ENCODE peak calls at places on chromosome 7, in nine cellular contexts. J is GM23338; B is IMR-90; W is CD8-positive, alpha-beta T cell; Z is mammary epithelial cell; O is keratinocyte; T is BE2C; I is tibial artery; H is tibial nerve. P is an unnamed sample. For H3K36me3, the result is how much of the 10 kb centered on the place peaks cover.

GRCh38 chr7:2482725-2483451 is 6.7 kb upstream of the GRIFIN start:
- DNase-seq in J (no peak), B (no peak), W (no peak), Z (no peak), O (no peak), T (no peak), I (no peak), H (no peak), P (no peak)

GRCh38 chr7:21850531-21851285 is 95.0 kb downstream of the CDCA7L start:
- DNase-seq in J (no peak), B (peak), W (no peak), Z (no peak), O (no peak), T (no peak), I (no peak), H (no peak), P (peak)

GRCh38 chr7:149853157-149853556 is 15.0 kb downstream of the ZNF862 start:
- DNase-seq in J (no peak), B (peak), W (no peak), Z (no peak), O (no peak), T (no peak), I (no peak), H (no peak), P (no peak)

GRCh38 chr7:25595931-25596330 is 367.6 kb upstream of the NPVF start:
- DNase-seq in J (no peak), B (no peak), W (no peak), Z (no peak), O (no peak), T (no peak), I (no peak), H (no peak), P (no peak)

GRCh38 chr7:133770863-133771492 is 356.2 kb upstream of the LRGUK start:
- DNase-seq in J (no peak), B (peak), W (no peak), Z (peak), O (no peak), T (peak), I (no peak), H (no peak), P (peak)

GRCh38 chr7:143284591-143285453 is at the start of gene TMEM139:
- DNase-seq in J (peak), B (no peak), W (no peak), Z (no peak), O (no peak), T (peak), I (no peak), H (no peak), P (peak)

GRCh38 chr7:150924256-150924851 is 53.8 kb downstream of the KCNH2 start:
- DNase-seq in J (no peak), B (no peak), W (no peak), Z (no peak), O (no peak), T (no peak), I (no peak), H (no peak), P (no peak)

GRCh38 chr7:113113912-113114311 is 4.4 kb downstream of the SMIM30 start:
- DNase-seq in J (peak), B (no peak), W (no peak), Z (no peak), O (no peak), T (peak), I (no peak), H (no peak), P (peak)

GRCh38 chr7:158135931-158136330 is 451.7 kb downstream of the PTPRN2 start:
- DNase-seq in J (no peak), B (no peak), W (no peak), Z (no peak), O (no peak), T (no peak), I (no peak), H (no peak), P (no peak)

GRCh38 chr7:102931757-102932156 is 19.0 kb downstream of the LRRC17 start:
- DNase-seq in J (no peak), B (peak), W (no peak), Z (no peak), O (no peak), T (no peak), I (no peak), H (no peak), P (no peak)

GRCh38 chr7:129635300-129636029 is 23.9 kb downstream of the NRF1 start:
- DNase-seq in J (peak), B (peak), W (peak), Z (peak), O (no peak), T (peak), I (peak), H (peak), P (peak)

GRCh38 chr7:29463504-29464158 is 100.0 kb upstream of the PRR15 start:
- DNase-seq in J (no peak), B (no peak), W (no peak), Z (no peak), O (no peak), T (no peak), I (no peak), H (no peak), P (no peak)

GRCh38 chr7:136114966-136115762 is 138.0 kb upstream of the MTPN start:
- DNase-seq in J (peak), B (peak), W (peak), Z (peak), O (no peak), T (peak), I (no peak), H (no peak), P (peak)

GRCh38 chr7:12423355-12423994 is 19.8 kb upstream of the VWDE start:
- DNase-seq in J (peak), B (peak), W (no peak), Z (peak), O (no peak), T (no peak), I (no peak), H (no peak), P (peak)

GRCh38 chr7:98520356-98520932 is 96.6 kb upstream of the NPTX2 start:
- DNase-seq in J (peak), B (no peak), W (no peak), Z (no peak), O (no peak), T (peak), I (no peak), H (no peak), P (no peak)

GRCh38 chr7:150430465-150431085 is 19.9 kb upstream of the GIMAP8 start:
- DNase-seq in J (no peak), B (peak), W (no peak), Z (no peak), O (no peak), T (no peak), I (no peak), H (no peak), P (no peak)

GRCh38 chr7:103073989-103074518 is 542 bp downstream of the FBXL13 start:
- DNase-seq in J (peak), B (no peak), W (no peak), Z (no peak), O (peak), T (no peak), I (peak), H (peak), P (no peak)

GRCh38 chr7:123425246-123425645 is 109.1 kb downstream of the IQUB start:
- DNase-seq in J (no peak), B (no peak), W (no peak), Z (peak), O (no peak), T (no peak), I (no peak), H (no peak), P (peak)

GRCh38 chr7:43642897-43643630 is 60.2 kb downstream of the STK17A start:
- DNase-seq in J (no peak), B (no peak), W (no peak), Z (no peak), O (no peak), T (no peak), I (no peak), H (no peak), P (no peak)

GRCh38 chr7:23207029-23207428 is 25.2 kb downstream of the NUP42 start:
- DNase-seq in J (no peak), B (no peak), W (no peak), Z (no peak), O (no peak), T (no peak), I (no peak), H (no peak), P (no peak)

GRCh38 chr7:16644624-16644986 is 949 bp downstream of the ANKMY2 start:
- DNase-seq in J (no peak), B (peak), W (peak), Z (peak), O (no peak), T (peak), I (peak), H (peak), P (no peak)

GRCh38 chr7:17598846-17599245 is 300.4 kb downstream of the AHR start:
- DNase-seq in J (no peak), B (peak), W (no peak), Z (peak), O (no peak), T (no peak), I (no peak), H (no peak), P (peak)

GRCh38 chr7:129149546-129149945 is 5.0 kb downstream of the TSPAN33 start:
- DNase-seq in J (no peak), B (no peak), W (no peak), Z (no peak), O (no peak), T (no peak), I (no peak), H (no peak), P (no peak)

GRCh38 chr7:40709077-40709964 is 574.5 kb downstream of the SUGCT start:
- DNase-seq in J (no peak), B (no peak), W (no peak), Z (peak), O (peak), T (no peak), I (no peak), H (no peak), P (peak)

GRCh38 chr7:139635521-139636240 is 112.2 kb downstream of the CLEC2L start:
- DNase-seq in J (no peak), B (no peak), W (peak), Z (no peak), O (no peak), T (no peak), I (no peak), H (no peak), P (no peak)

GRCh38 chr7:101237206-101238067 is at the start of gene CLDN15:
- DNase-seq in J (no peak), B (peak), W (no peak), Z (no peak), O (no peak), T (no peak), I (peak), H (peak), P (no peak)

GRCh38 chr7:28456037-28456436 is 43.7 kb downstream of the CREB5 start:
- DNase-seq in J (no peak), B (peak), W (no peak), Z (no peak), O (no peak), T (no peak), I (no peak), H (no peak), P (no peak)

GRCh38 chr7:100089458-100090201 is 861 bp downstream of the COPS6 start:
- DNase-seq in J (no peak), B (peak), W (no peak), Z (no peak), O (no peak), T (no peak), I (no peak), H (no peak), P (no peak)

GRCh38 chr7:26681819-26682418 is 182.5 kb downstream of the SKAP2 start:
- DNase-seq in J (peak), B (peak), W (no peak), Z (no peak), O (no peak), T (no peak), I (no peak), H (peak), P (peak)
- TF ChIP-seq CTCF in J (peak), B (peak), W (peak), Z (peak), O (peak), T (peak), I (peak), H (peak), P (peak)

GRCh38 chr7:130903358-130903974 is 169.5 kb upstream of the KLF14 start:
- DNase-seq in J (no peak), B (peak), W (no peak), Z (peak), O (no peak), T (no peak), I (no peak), H (no peak), P (peak)
- H3K4me3 ChIP-seq in J (no peak), B (no peak), W (no peak), Z (no peak), O (no peak), T (no peak), I (no peak), H (no peak), P (no peak)

DNA sequence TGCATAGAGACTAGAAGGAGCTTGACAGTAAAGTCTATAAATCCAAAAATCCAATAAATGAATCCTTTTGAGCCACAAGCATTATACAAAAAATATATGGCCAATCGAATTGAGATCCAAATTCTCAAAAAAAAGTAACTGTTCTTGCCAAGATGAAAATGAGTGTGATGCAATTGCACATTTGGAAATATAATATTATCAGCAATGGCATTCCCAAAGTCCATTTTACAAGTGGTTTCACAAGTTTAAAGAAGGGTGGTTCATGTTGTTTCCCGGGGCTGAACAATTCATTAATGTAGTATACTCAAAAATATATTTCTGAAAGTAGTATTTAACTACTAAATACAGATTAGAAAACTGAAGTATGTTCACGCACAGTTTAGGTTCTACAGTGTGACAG is 7.3 kb downstream of the RP9 start:
- DNase-seq in J (no peak), B (no peak), W (no peak), Z (no peak), O (no peak), T (no peak), I (no peak), H (no peak), P (no peak)
- H3K36me3 ChIP-seq in J (under half), B (under half), W (under half), Z (under half), O (under half), T (half or more), I (half or more), H (half or more), P (under half)

DNA sequence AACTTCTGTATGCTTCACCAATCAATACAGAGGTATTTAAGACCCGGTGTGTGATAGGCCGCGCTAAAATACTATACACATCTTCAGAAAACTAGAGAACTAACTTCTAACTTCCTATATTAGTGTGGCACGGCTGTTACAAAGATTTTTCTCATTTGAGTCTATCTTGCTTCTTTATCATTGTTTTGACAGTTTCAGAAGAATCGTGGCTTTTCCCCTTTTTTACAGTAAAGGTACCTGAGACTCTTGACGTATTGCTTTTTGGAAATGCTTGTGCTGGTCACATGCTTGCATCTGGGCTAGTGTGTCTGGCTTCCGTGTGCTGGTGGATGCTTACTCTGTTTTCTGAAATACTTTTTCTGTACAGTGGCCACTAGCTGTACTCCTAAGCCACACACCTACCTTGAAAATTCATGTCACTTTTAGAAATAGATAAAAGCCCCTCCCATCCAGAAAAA is 12.7 kb downstream of the IKZF1 start:
- DNase-seq in J (no peak), B (no peak), W (no peak), Z (no peak), O (no peak), T (no peak), I (no peak), H (no peak), P (no peak)
- TF ChIP-seq CTCF in J (no peak), B (no peak), W (no peak), Z (no peak), O (no peak), T (no peak), I (no peak), H (no peak), P (no peak)

GRCh38 chr7:137130751-137131158 is 212.8 kb downstream of the PTN start:
- DNase-seq in J (peak), B (peak), W (no peak), Z (peak), O (no peak), T (no peak), I (no peak), H (no peak), P (peak)
- H3K4me3 ChIP-seq in J (no peak), B (no peak), W (no peak), Z (no peak), O (no peak), T (no peak), I (no peak), H (no peak), P (no peak)

DNA sequence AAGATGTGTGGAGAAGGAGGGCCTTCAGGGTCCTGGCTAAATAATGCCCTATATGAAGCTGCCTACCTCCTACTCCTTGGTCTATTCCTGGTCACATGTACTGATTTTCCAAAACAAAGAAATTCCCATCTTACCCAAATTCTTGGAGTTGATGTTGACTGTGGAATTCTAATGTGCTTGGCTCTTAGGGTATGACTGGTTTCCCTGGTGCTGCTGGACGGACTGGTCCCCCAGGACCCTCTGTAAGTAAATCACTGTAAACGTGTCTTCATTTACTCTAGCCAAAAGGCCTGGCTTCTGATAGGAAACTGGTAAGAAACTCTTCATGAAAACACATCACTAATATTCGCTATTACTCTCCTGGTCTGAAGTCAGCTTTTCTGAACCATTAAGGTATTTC is 27.0 kb downstream of the COL1A2 start:
- DNase-seq in J (no peak), B (no peak), W (no peak), Z (no peak), O (no peak), T (no peak), I (no peak), H (no peak), P (no peak)
- H3K36me3 ChIP-seq in J (half or more), B (half or more), W (under half), Z (under half), O (under half), T (under half), I (half or more), H (half or more), P (under half)

GRCh38 chr7:73577627-73578341 is 595 bp downstream of the TBL2 start:
- DNase-seq in J (peak), B (no peak), W (no peak), Z (no peak), O (no peak), T (no peak), I (no peak), H (peak), P (no peak)

GRCh38 chr7:73586911-73587310 is 8.5 kb upstream of the TBL2 start:
- DNase-seq in J (no peak), B (no peak), W (no peak), Z (no peak), O (no peak), T (no peak), I (no peak), H (no peak), P (no peak)

GRCh38 chr7:73578342-73579124 is at the start of gene TBL2:
- DNase-seq in J (peak), B (peak), W (peak), Z (peak), O (peak), T (peak), I (peak), H (peak), P (peak)

GRCh38 chr7:73585196-73585595 is 6.8 kb upstream of the TBL2 start:
- DNase-seq in J (no peak), B (no peak), W (no peak), Z (no peak), O (no peak), T (no peak), I (no peak), H (no peak), P (no peak)

DNA sequence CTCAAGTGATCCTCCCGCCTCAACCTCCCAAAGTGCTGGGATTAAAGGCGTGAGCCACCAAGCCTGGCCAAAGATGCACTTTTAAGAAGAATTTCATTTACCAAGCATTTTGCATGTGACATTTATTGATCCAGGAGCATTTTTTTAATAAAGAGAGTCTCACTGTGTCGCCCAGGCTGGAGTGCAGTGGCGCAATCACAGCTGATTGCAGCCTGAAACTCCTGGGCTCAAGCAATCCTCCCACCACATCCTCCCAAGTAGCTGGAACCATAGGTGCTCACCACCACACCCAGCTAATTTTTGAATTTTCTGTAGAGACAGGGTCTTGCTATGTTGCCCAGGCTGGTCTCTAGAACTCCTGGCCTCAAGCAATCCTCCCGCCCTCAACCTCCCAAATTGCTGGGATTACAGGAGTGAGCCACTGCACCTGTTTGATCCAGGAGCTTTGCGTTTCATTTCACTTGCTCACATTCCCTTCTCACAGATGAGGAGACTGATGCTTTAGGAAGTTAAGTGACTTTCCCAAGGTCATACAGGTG is 4.4 kb upstream of the TBL2 start:
- DNase-seq in J (no peak), B (no peak), W (no peak), Z (no peak), O (no peak), T (no peak), I (no peak), H (no peak), P (no peak)
- TF ChIP-seq CTCF in J (no peak), B (no peak), W (no peak), Z (no peak), O (no peak), T (no peak), I (no peak), H (no peak), P (no peak)

GRCh38 chr7:121475806-121476205 is 79.7 kb upstream of the FAM3C start:
- DNase-seq in J (no peak), B (no peak), W (no peak), Z (no peak), O (no peak), T (no peak), I (no peak), H (no peak), P (no peak)
- H3K4me3 ChIP-seq in J (no peak), B (no peak), W (no peak), Z (no peak), O (no peak), T (no peak), I (no peak), H (no peak), P (no peak)

GRCh38 chr7:92228742-92229141 is 17.0 kb downstream of the KRIT1 start:
- DNase-seq in J (no peak), B (no peak), W (no peak), Z (no peak), O (no peak), T (no peak), I (no peak), H (no peak), P (no peak)
- H3K36me3 ChIP-seq in J (under half), B (under half), W (under half), Z (under half), O (under half), T (under half), I (half or more), H (half or more), P (under half)

P was measured in bronchial epithelial cell.